ENCODE peak calls at places on chromosomes 7 and 10, in eight cellular contexts. E is bronchial epithelial cell, N is mammary epithelial cell, P is mesenteric fat pad, O is cardiac fibroblast, Q is T-helper 9 cell, C is NCI-H2081, K is M059J. U is an unnamed sample.

GRCh38 chr7:15977663-15978062 is 291.2 kb upstream of the MEOX2 start:
- DNase-seq in O (peak), E (peak), Q (no peak), N (peak), C (no peak), K (peak), P (no peak), U (no peak)

GRCh38 chr10:33066558-33067236 is 108.7 kb upstream of the ITGB1 start:
- DNase-seq in Q (no peak), E (peak), C (no peak), P (no peak), N (no peak), O (peak), K (peak), U (no peak)

GRCh38 chr10:75450062-75450429 is 18.6 kb downstream of the LRMDA start:
- DNase-seq in O (no peak), E (no peak), N (no peak), C (peak), Q (no peak), P (no peak), K (no peak), U (no peak)

GRCh38 chr7:158251061-158251965 is 336.3 kb downstream of the PTPRN2 start:
- DNase-seq in K (no peak), C (no peak), E (no peak), O (no peak), N (no peak), P (no peak), Q (no peak), U (no peak)

GRCh38 chr10:104252349-104252748 is 2.3 kb upstream of the GSTO1 start:
- DNase-seq in O (no peak), P (no peak), Q (no peak), N (no peak), C (no peak), K (no peak), E (no peak), U (no peak)

GRCh38 chr10:95395947-95396449 is 105.2 kb upstream of the PDLIM1 start:
- DNase-seq in O (no peak), K (peak), C (no peak), Q (no peak), N (no peak), E (no peak), P (no peak), U (no peak)

GRCh38 chr7:51067757-51068156 is 248.9 kb downstream of the COBL start:
- DNase-seq in K (peak), Q (peak), P (no peak), C (peak), O (peak), N (peak), E (peak), U (no peak)

GRCh38 chr7:100516135-100516812 is 22.7 kb upstream of the AGFG2 start:
- DNase-seq in K (peak), O (peak), C (no peak), E (no peak), Q (peak), P (no peak), N (peak), U (no peak)

GRCh38 chr7:9691286-9691685 is 1257.9 kb downstream of the NXPH1 start:
- DNase-seq in K (no peak), O (no peak), C (no peak), P (no peak), N (no peak), E (no peak), Q (no peak), U (no peak)

GRCh38 chr10:27529010-27529783 is 25.1 kb downstream of the RAB18 start:
- DNase-seq in K (no peak), O (peak), C (no peak), P (no peak), E (no peak), N (no peak), Q (no peak), U (no peak)

GRCh38 chr7:136869006-136869961 is 832 bp downstream of the CHRM2 start:
- DNase-seq in K (peak), Q (no peak), E (no peak), O (no peak), P (no peak), C (no peak), N (no peak), U (no peak)

U was measured in epithelial cell of prostate.